ENCODE peak calls at places on chromosomes 6 and 20, in seven cellular contexts. Y is NCI-H187; N is T-helper 17 cell; A is neural crest cell; C is spleen; B is stimulated activated CD4-positive, alpha-beta T cell treated with anti-CD3 and anti-CD28 coated beads, Interleukin-4, amount 100 ng/mL, for 24 hours; D is A549. U is an unnamed sample.

GRCh38 chr20:39271205-39271604 is 309.1 kb downstream of the DHX35 start:
- DNase-seq in C (no peak), Y (no peak), D (no peak), N (no peak), B (no peak), A (no peak), U (no peak)

GRCh38 chr6:93407186-93407585 is 12.2 kb downstream of the EPHA7 start:
- DNase-seq in B (no peak), N (no peak), D (no peak), A (no peak), C (no peak), Y (no peak), U (no peak)

GRCh38 chr20:50721881-50722281 is 9.5 kb upstream of the PARD6B start:
- DNase-seq in Y (no peak), A (no peak), C (no peak), N (no peak), B (no peak), D (no peak), U (no peak)

GRCh38 chr6:169800668-169801395 is 49.4 kb downstream of the ERMARD start:
- DNase-seq in N (no peak), B (no peak), C (peak), A (no peak), Y (no peak), D (peak), U (peak)

GRCh38 chr6:169384291-169384690 is 130.6 kb upstream of the THBS2 start:
- DNase-seq in Y (no peak), B (no peak), C (no peak), N (no peak), A (no peak), D (no peak), U (no peak)

GRCh38 chr6:121453191-121453590 is 17.7 kb downstream of the GJA1 start:
- DNase-seq in B (no peak), C (no peak), D (no peak), A (no peak), N (no peak), Y (no peak), U (no peak)

GRCh38 chr6:111921108-111921507 is 47.9 kb upstream of the FYN start:
- DNase-seq in B (no peak), D (no peak), N (no peak), C (no peak), Y (no peak), A (no peak), U (no peak)

GRCh38 chr20:32493356-32493755 is 91.8 kb downstream of the NOL4L start:
- DNase-seq in C (no peak), N (no peak), A (no peak), B (no peak), Y (no peak), D (no peak), U (no peak)

GRCh38 chr20:46049815-46050214 is 20.8 kb downstream of the SLC12A5 start:
- DNase-seq in N (no peak), Y (no peak), A (no peak), D (no peak), B (no peak), C (no peak), U (no peak)